ENCODE peak calls at places on chromosomes 13 and 19, in ten cellular contexts. A, F, Y, O, U, V, Q, R, M and P are unnamed samples.

GRCh38 chr13:42696191-42696590 is 85.2 kb upstream of the FAM216B start:
- DNase-seq in F (no peak), U (no peak), Q (no peak), O (peak; percentile 80), M (no peak), A (no peak), V (no peak), R (no peak), Y (no peak), P (no peak)

GRCh38 chr19:38893341-38893771 is 6.1 kb downstream of the SIRT2 start:
- DNase-seq in A (no peak), O (no peak), M (no peak), V (peak; percentile 85), Q (no peak), Y (peak; percentile 59), R (no peak), U (no peak), F (no peak), P (no peak)

GRCh38 chr19:45640849-45641273 is 1.7 kb upstream of the EML2 start:
- DNase-seq in Q (peak; percentile 13), M (no peak), R (peak; percentile 91), Y (no peak), F (no peak), O (no peak), V (peak; percentile 40), U (no peak), A (no peak), P (no peak)

GRCh38 chr13:91513790-91514189 is 115.4 kb downstream of the GPC5 start:
- DNase-seq in M (no peak), Y (no peak), V (no peak), U (no peak), Q (no peak), O (no peak), R (no peak), A (no peak), F (no peak), P (no peak)

GRCh38 chr13:51269039-51269438 is 46.8 kb downstream of the FAM124A start:
- DNase-seq in U (no peak), M (no peak), Q (no peak), O (peak; percentile 26), R (no peak), F (no peak), V (no peak), A (no peak), Y (no peak), P (no peak)

GRCh38 chr19:14629557-14629956 is 45.1 kb downstream of the ADGRE3 start:
- DNase-seq in A (no peak), V (no peak), F (no peak), O (no peak), Y (no peak), U (no peak), M (no peak), Q (no peak), R (no peak), P (no peak)

GRCh38 chr13:49731766-49732165 is 40.5 kb upstream of the EBPL start:
- DNase-seq in O (peak; percentile 91), F (no peak), R (no peak), V (no peak), A (no peak), M (no peak), Y (no peak), Q (no peak), U (no peak), P (no peak)

GRCh38 chr19:45615795-45616708 is 14.0 kb upstream of the GPR4 start:
- DNase-seq in A (peak; percentile 96), U (peak; percentile 79), F (peak; percentile 83), V (peak; percentile 95), M (peak; percentile 84), R (peak; percentile 91), O (peak; percentile 80), Q (peak; percentile 62), Y (peak; percentile 92), P (peak; percentile 68)

GRCh38 chr13:43911283-43911682 is 31.6 kb downstream of the LACC1 start:
- DNase-seq in V (peak; percentile 19), U (no peak), Y (no peak), F (peak; percentile 26), A (no peak), R (no peak), Q (no peak), M (no peak), O (no peak), P (no peak)

GRCh38 chr13:48493076-48493765 is 39.7 kb downstream of the RCBTB2 start:
- DNase-seq in Y (no peak), M (no peak), V (no peak), O (no peak), A (no peak), R (no peak), F (peak; percentile 26), Q (no peak), U (no peak), P (no peak)

GRCh38 chr13:85142351-85142750 is 656.9 kb downstream of the SLITRK6 start:
- DNase-seq in F (no peak), Q (no peak), U (no peak), Y (no peak), V (no peak), M (no peak), A (no peak), O (no peak), R (no peak), P (no peak)

GRCh38 chr19:24074720-24075119 is 12.3 kb upstream of the ZNF254 start:
- DNase-seq in O (peak; percentile 74), Q (no peak), R (peak; percentile 25), A (no peak), M (no peak), U (no peak), V (no peak), F (no peak), Y (no peak), P (no peak)

GRCh38 chr13:32883501-32883900 is 132.7 kb upstream of the KL start:
- DNase-seq in A (peak; percentile 28), O (peak; percentile 46), Q (no peak), F (no peak), U (no peak), M (no peak), R (no peak), Y (peak; percentile 41), V (peak; percentile 16), P (no peak)

GRCh38 chr13:41833851-41834250 is 127.1 kb downstream of the VWA8 start:
- DNase-seq in U (no peak), Q (no peak), M (no peak), A (no peak), Y (no peak), F (no peak), O (peak; percentile 40), V (no peak), R (no peak), P (no peak)

GRCh38 chr13:98584668-98585397 is 7.9 kb upstream of the STK24 start:
- DNase-seq in V (no peak), M (no peak), Y (no peak), R (no peak), Q (no peak), A (no peak), O (no peak), F (no peak), U (no peak), P (no peak)

GRCh38 chr13:98585946-98586345 is 9.0 kb upstream of the STK24 start:
- DNase-seq in U (no peak), M (no peak), R (no peak), Q (no peak), F (no peak), O (no peak), Y (no peak), V (no peak), A (no peak), P (no peak)

GRCh38 chr13:98582947-98583346 is 6.0 kb upstream of the STK24 start:
- DNase-seq in A (no peak), M (no peak), F (no peak), O (no peak), U (no peak), Q (no peak), V (no peak), R (no peak), Y (no peak), P (no peak)

GRCh38 chr13:98586400-98587144 is 9.7 kb upstream of the STK24 start:
- DNase-seq in R (no peak), F (no peak), Q (peak; percentile 39), U (no peak), O (no peak), M (no peak), V (no peak), A (no peak), Y (no peak), P (no peak)

GRCh38 chr13:98585398-98585754 is 8.5 kb upstream of the STK24 start:
- DNase-seq in O (no peak), Q (no peak), R (no peak), U (no peak), M (no peak), V (no peak), Y (no peak), A (no peak), F (no peak), P (no peak)
- TF ChIP-seq POLR2A in O (no peak), Q (no peak), R (no peak), U (no peak), M (no peak), V (no peak), Y (no peak), A (no peak), F (no peak), P (no peak)

DNA sequence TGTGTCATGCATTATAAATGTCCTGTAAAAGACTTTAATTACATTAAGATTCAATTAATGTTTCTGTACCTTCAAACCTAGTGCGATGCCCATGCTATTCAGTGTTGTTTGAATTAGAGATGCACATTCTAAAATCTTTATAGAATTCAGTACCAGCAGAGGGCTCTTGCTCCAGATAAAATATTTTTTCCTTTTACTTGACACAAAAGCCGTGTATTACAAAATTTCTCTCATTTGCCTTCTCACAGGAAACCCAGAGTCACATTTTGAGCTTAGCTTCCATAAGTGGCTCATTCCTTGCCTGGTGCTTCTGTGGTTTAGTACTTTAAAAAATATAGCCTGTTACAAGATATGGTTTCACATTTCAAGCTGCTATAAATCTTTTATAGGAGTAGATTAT is 101.2 kb downstream of the RNF17 start:
- DNase-seq in Y (no peak), V (no peak), M (no peak), R (no peak), A (no peak), F (no peak), O (peak; percentile 4), Q (no peak), U (no peak), P (no peak)
- TF ChIP-seq POLR2A in Y (no peak), V (no peak), M (no peak), R (no peak), A (no peak), F (no peak), O (no peak), Q (no peak), U (no peak), P (no peak)

DNA sequence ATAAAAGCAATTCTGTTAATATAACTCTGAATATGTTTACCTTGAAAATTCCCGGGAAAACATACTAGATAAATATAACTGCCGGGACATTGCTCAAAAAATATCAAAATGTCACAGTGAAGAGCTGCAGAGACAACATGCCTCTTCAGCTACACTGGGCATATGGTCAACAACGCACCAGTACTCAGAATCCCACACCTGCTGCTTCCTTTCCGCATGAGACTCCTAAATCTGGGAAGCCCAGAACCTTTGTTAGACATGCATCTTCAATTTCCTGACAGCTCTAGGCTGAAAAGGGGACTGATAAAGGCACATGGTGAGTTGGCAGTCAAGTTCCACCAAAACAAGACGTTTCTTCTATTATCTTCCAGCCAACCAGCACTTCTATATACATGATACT is 53.7 kb downstream of the USP12 start:
- DNase-seq in R (no peak), Q (no peak), A (no peak), V (no peak), U (no peak), M (no peak), Y (no peak), F (no peak), O (no peak), P (no peak)
- TF ChIP-seq POLR2A in R (no peak), Q (no peak), A (no peak), V (no peak), U (no peak), M (no peak), Y (no peak), F (no peak), O (no peak), P (no peak)

GRCh38 chr19:815079-815774 is 6.5 kb downstream of the PLPPR3 start:
- DNase-seq in Q (no peak), O (no peak), R (no peak), U (no peak), F (no peak), M (peak; percentile 35), Y (no peak), V (no peak), A (no peak), P (no peak)
- TF ChIP-seq POLR2A in Q (no peak), O (no peak), R (no peak), U (no peak), F (no peak), M (peak; percentile 0), Y (no peak), V (no peak), A (no peak), P (no peak)